ENCODE peak calls at places on chromosome 4, in four cellular contexts. B is H9, G is body of pancreas, I is astrocyte. R is an unnamed sample.

GRCh38 chr4:93384897-93385296 is 443.7 kb upstream of the ATOH1 start:
- DNase-seq in B (no peak), G (no peak), I (peak), R (no peak)

GRCh38 chr4:170047774-170048354 is 21.7 kb upstream of the MFAP3L start:
- DNase-seq in B (no peak), G (peak), I (peak), R (peak)

GRCh38 chr4:20529681-20530080 is 170.6 kb upstream of the PACRGL start:
- DNase-seq in B (no peak), G (no peak), I (no peak), R (no peak)

GRCh38 chr4:104470770-104471169 is 23.9 kb downstream of the CXXC4 start:
- DNase-seq in B (no peak), G (no peak), I (no peak), R (no peak)

GRCh38 chr4:41212221-41213203 is 1.8 kb downstream of the APBB2 start:
- DNase-seq in B (no peak), G (peak), I (peak), R (peak)

GRCh38 chr4:185904381-185904780 is 92.4 kb upstream of the SORBS2 start:
- DNase-seq in B (no peak), G (no peak), I (no peak), R (no peak)

GRCh38 chr4:26525136-26525535 is 34.9 kb upstream of the CCKAR start:
- DNase-seq in B (no peak), G (no peak), I (peak), R (no peak)

GRCh38 chr4:102705391-102705935 is 55.3 kb downstream of the MANBA start:
- DNase-seq in B (no peak), G (no peak), I (no peak), R (no peak)

GRCh38 chr4:54657556-54658313 is at the start of gene KIT:
- DNase-seq in B (peak), G (peak), I (no peak), R (peak)

GRCh38 chr4:117093581-117093980 is 8.2 kb upstream of the TRAM1L1 start:
- DNase-seq in B (no peak), G (no peak), I (no peak), R (no peak)

GRCh38 chr4:110196871-110197420 is 1.5 kb downstream of the ELOVL6 start:
- DNase-seq in B (peak), G (peak), I (peak), R (peak)

GRCh38 chr4:119932277-119932676 is 134.4 kb downstream of the MAD2L1 start:
- DNase-seq in B (no peak), G (no peak), I (no peak), R (no peak)

GRCh38 chr4:174107749-174108354 is 175.6 kb downstream of the FBXO8 start:
- DNase-seq in B (peak), G (no peak), I (no peak), R (no peak)

GRCh38 chr4:86223472-86223871 is 136.4 kb downstream of the MAPK10 start:
- DNase-seq in B (peak), G (no peak), I (peak), R (peak)

GRCh38 chr4:150211821-150212445 is 133.7 kb downstream of the DCLK2 start:
- DNase-seq in B (no peak), G (no peak), I (no peak), R (no peak)

GRCh38 chr4:183139972-183140570 is 41.0 kb downstream of the WWC2 start:
- DNase-seq in B (no peak), G (no peak), I (peak), R (no peak)

GRCh38 chr4:77052352-77052751 is 23.4 kb downstream of the CCNI start:
- DNase-seq in B (peak), G (peak), I (no peak), R (peak)

GRCh38 chr4:83216856-83217683 is 67.5 kb downstream of the COQ2 start:
- DNase-seq in B (no peak), G (no peak), I (no peak), R (no peak)

GRCh38 chr4:27387706-27388105 is 527.1 kb downstream of the STIM2 start:
- DNase-seq in B (no peak), G (no peak), I (no peak), R (no peak)

GRCh38 chr4:154366956-154367355 is 124.6 kb downstream of the DCHS2 start:
- DNase-seq in B (peak), G (no peak), I (no peak), R (no peak)

GRCh38 chr4:54930226-54930625 is 195.2 kb downstream of the KDR start:
- DNase-seq in B (no peak), G (no peak), I (peak), R (no peak)

GRCh38 chr4:164789047-164789446 is 35.1 kb downstream of the SMIM31 start:
- DNase-seq in B (no peak), G (no peak), I (no peak), R (no peak)

GRCh38 chr4:182978152-182978827 is 61.1 kb upstream of the DCTD start:
- DNase-seq in B (no peak), G (no peak), I (peak), R (no peak)

GRCh38 chr4:107562306-107562705 is 157.7 kb downstream of the PAPSS1 start:
- DNase-seq in B (no peak), G (no peak), I (no peak), R (peak)

GRCh38 chr4:169601016-169601771 is 11.2 kb downstream of the NEK1 start:
- DNase-seq in B (no peak), G (no peak), I (no peak), R (no peak)

GRCh38 chr4:6324999-6325790 is 55.5 kb downstream of the WFS1 start:
- DNase-seq in B (no peak), G (no peak), I (peak), R (no peak)

GRCh38 chr4:186240848-186241491 is 13.7 kb downstream of the KLKB1 start:
- DNase-seq in B (no peak), G (no peak), I (no peak), R (no peak)

GRCh38 chr4:44354172-44354571 is 94.4 kb downstream of the KCTD8 start:
- DNase-seq in B (no peak), G (no peak), I (no peak), R (no peak)

GRCh38 chr4:138835833-138836521 is 179.6 kb upstream of the NOCT start:
- DNase-seq in B (no peak), G (peak), I (peak), R (no peak)

GRCh38 chr4:37754410-37755185 is 68.4 kb upstream of the RELL1 start:
- DNase-seq in B (no peak), G (no peak), I (no peak), R (no peak)

GRCh38 chr4:88109123-88109864 is 49.1 kb downstream of the ABCG2 start:
- DNase-seq in B (no peak), G (no peak), I (no peak), R (no peak)

GRCh38 chr4:174122705-174123104 is 160.8 kb downstream of the FBXO8 start:
- DNase-seq in B (no peak), G (no peak), I (no peak), R (no peak)

GRCh38 chr4:185859106-185859505 is 47.1 kb upstream of the SORBS2 start:
- DNase-seq in B (no peak), G (peak), I (peak), R (peak)

GRCh38 chr4:73019462-73020047 is 50.0 kb downstream of the COX18 start:
- DNase-seq in B (no peak), G (peak), I (peak), R (no peak)

GRCh38 chr4:2248044-2248780 is 6.3 kb upstream of the HAUS3 start:
- DNase-seq in B (no peak), G (no peak), I (no peak), R (peak)

GRCh38 chr4:153451931-153452660 is 14.1 kb upstream of the TMEM131L start:
- DNase-seq in B (peak), G (peak), I (no peak), R (no peak)

GRCh38 chr4:40160258-40160657 is 36.6 kb upstream of the RHOH start:
- DNase-seq in B (no peak), G (no peak), I (no peak), R (no peak)

GRCh38 chr4:42570221-42570620 is 86.7 kb downstream of the ATP8A1 start:
- DNase-seq in B (no peak), G (peak), I (no peak), R (no peak)

DNA sequence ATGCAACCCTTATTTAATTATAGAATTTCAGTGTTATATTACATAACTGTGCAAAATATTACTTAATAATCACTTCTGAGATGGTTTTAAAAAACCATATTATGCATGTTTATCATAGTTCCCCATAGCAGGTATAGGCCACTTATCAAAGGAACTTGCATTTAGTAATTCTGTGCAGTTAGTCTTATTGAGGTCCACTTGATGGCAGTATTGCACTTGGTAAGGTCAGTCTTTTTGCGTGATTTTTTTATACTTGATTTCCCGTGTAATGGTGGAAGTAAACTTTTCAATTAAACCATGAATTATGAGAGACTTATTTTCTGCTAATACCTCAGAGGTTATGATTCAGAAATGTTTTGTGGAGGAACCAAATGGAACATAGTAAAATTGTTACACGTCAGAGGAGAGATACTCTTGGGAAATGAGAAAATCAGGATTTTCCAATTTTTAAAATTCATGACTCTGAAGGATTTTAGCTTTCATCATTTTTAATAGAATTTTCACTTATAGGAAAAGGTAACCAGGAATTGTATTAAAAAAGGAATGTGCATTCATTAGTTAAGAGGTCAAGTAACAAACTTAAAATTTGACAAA is 230.0 kb downstream of the CCSER1 start:
- DNase-seq in B (no peak), G (peak), I (peak), R (no peak)
- TF ChIP-seq CTCF in B (peak), G (peak), I (peak), R (peak)

GRCh38 chr4:126906466-126906865 is 726.3 kb upstream of the INTU start:
- DNase-seq in B (peak), G (no peak), I (no peak), R (no peak)
- TF ChIP-seq CTCF in B (peak), G (no peak), I (no peak), R (no peak)

GRCh38 chr4:168551945-168552695 is 55.3 kb downstream of the PALLD start:
- DNase-seq in B (no peak), G (no peak), I (no peak), R (no peak)
- TF ChIP-seq CTCF in B (peak), G (no peak), I (no peak), R (peak)

GRCh38 chr4:152398060-152398459 is 137.8 kb downstream of the FBXW7 start:
- DNase-seq in B (no peak), G (no peak), I (no peak), R (no peak)
- TF ChIP-seq CTCF in B (peak), G (no peak), I (peak), R (no peak)

GRCh38 chr4:52979821-52980590 is 117.9 kb downstream of the RASL11B start:
- DNase-seq in B (no peak), G (no peak), I (no peak), R (no peak)
- TF ChIP-seq CTCF in B (peak), G (no peak), I (no peak), R (no peak)

GRCh38 chr4:127604949-127605709 is 27.6 kb upstream of the INTU start:
- DNase-seq in B (peak), G (no peak), I (peak), R (peak)
- TF ChIP-seq CTCF in B (peak), G (peak), I (peak), R (no peak)

GRCh38 chr4:8218371-8219050 is 19.4 kb downstream of the SH3TC1 start:
- DNase-seq in B (no peak), G (no peak), I (no peak), R (no peak)
- TF ChIP-seq CTCF in B (no peak), G (no peak), I (no peak), R (no peak)

R was measured in WERI-Rb-1.